ENCODE peak calls at places on chromosomes 11 and 22, in four cellular contexts. One of them, this sample, is unnamed.
A peak's percentile ranks its signal among the peaks of the same experiment; 100 is the strongest.

GRCh38 chr11:69664901-69665300 is 10.3 kb downstream of the LTO1 start:
- DNase-seq in HepG2: no peak
- DNase-seq in GM12878: no peak
- DNase-seq in K562: no peak
- DNase-seq in this sample: no peak

GRCh38 chr22:45185718-45186511 is 22.2 kb downstream of the NUP50 start:
- DNase-seq in GM12878: no peak
- DNase-seq in HepG2: no peak
- DNase-seq in K562: no peak
- DNase-seq in this sample: no peak

GRCh38 chr11:132744771-132745170 is 787.5 kb downstream of the OPCML start:
- DNase-seq in K562: no peak
- DNase-seq in HepG2: no peak
- DNase-seq in GM12878: no peak
- DNase-seq in this sample: no peak

GRCh38 chr11:94674005-94674491 is 94.1 kb upstream of the AMOTL1 start:
- DNase-seq in HepG2: no peak
- DNase-seq in GM12878: no peak
- DNase-seq in K562: no peak
- DNase-seq in this sample: no peak

GRCh38 chr11:60905551-60906113 is 753 bp downstream of the PRPF19 start:
- DNase-seq in HepG2: peak; percentile 36
- DNase-seq in K562: peak; percentile 42
- DNase-seq in GM12878: no peak
- DNase-seq in this sample: no peak

GRCh38 chr11:95358516-95359322 is 127.7 kb upstream of the SESN3 start:
- DNase-seq in GM12878: no peak
- DNase-seq in HepG2: no peak
- DNase-seq in K562: no peak
- DNase-seq in this sample: no peak

GRCh38 chr11:58880166-58880565 is 35.7 kb upstream of the GLYATL2 start:
- DNase-seq in GM12878: no peak
- DNase-seq in HepG2: no peak
- DNase-seq in K562: no peak
- DNase-seq in this sample: no peak

GRCh38 chr11:128412847-128413791 is 174.2 kb downstream of the ETS1 start:
- DNase-seq in K562: no peak
- DNase-seq in GM12878: peak; percentile 82
- DNase-seq in HepG2: no peak
- DNase-seq in this sample: no peak

GRCh38 chr22:38467438-38467903 is 425 bp upstream of the KDELR3 start:
- DNase-seq in K562: peak; percentile 63
- DNase-seq in GM12878: no peak
- DNase-seq in HepG2: no peak
- DNase-seq in this sample: peak; percentile 48

GRCh38 chr11:20097319-20098221 is 62.7 kb downstream of the DBX1 start:
- DNase-seq in HepG2: no peak
- DNase-seq in GM12878: no peak
- DNase-seq in K562: peak; percentile 30
- DNase-seq in this sample: no peak

GRCh38 chr11:21460082-21460481 is 732.8 kb upstream of the ANO5 start:
- DNase-seq in HepG2: no peak
- DNase-seq in K562: no peak
- DNase-seq in GM12878: no peak
- DNase-seq in this sample: no peak

GRCh38 chr11:5712507-5712906 is 22.9 kb downstream of the TRIM22 start:
- DNase-seq in HepG2: no peak
- DNase-seq in GM12878: no peak
- DNase-seq in K562: peak; percentile 14
- DNase-seq in this sample: no peak

GRCh38 chr22:29043906-29044575 is 17.6 kb downstream of the C22orf31 start:
- DNase-seq in K562: no peak
- DNase-seq in GM12878: no peak
- DNase-seq in HepG2: no peak
- DNase-seq in this sample: no peak

GRCh38 chr11:96524475-96524874 is 134.7 kb downstream of the JRKL start:
- DNase-seq in K562: no peak
- DNase-seq in GM12878: no peak
- DNase-seq in HepG2: no peak
- DNase-seq in this sample: no peak

GRCh38 chr22:27317156-27317555 is 484.4 kb downstream of the MN1 start:
- DNase-seq in GM12878: no peak
- DNase-seq in HepG2: no peak
- DNase-seq in K562: no peak
- DNase-seq in this sample: no peak

GRCh38 chr11:120218695-120219033 is 7.8 kb downstream of the OAF start:
- DNase-seq in K562: no peak
- DNase-seq in HepG2: no peak
- DNase-seq in GM12878: no peak
- DNase-seq in this sample: no peak

GRCh38 chr11:121661796-121662508 is 209.2 kb upstream of the SORL1-AS1 start:
- DNase-seq in HepG2: no peak
- DNase-seq in GM12878: no peak
- DNase-seq in K562: no peak
- DNase-seq in this sample: no peak

GRCh38 chr11:104254347-104254746 is 90.4 kb upstream of the PDGFD start:
- DNase-seq in HepG2: peak; percentile 24
- DNase-seq in GM12878: no peak
- DNase-seq in K562: peak; percentile 17
- DNase-seq in this sample: peak; percentile 85

GRCh38 chr11:96145163-96145585 is 197.8 kb downstream of the MAML2 start:
- DNase-seq in GM12878: no peak
- DNase-seq in K562: no peak
- DNase-seq in HepG2: peak; percentile 91
- DNase-seq in this sample: no peak

GRCh38 chr11:11302565-11302964 is 50.5 kb downstream of the CSNK2A3 start:
- DNase-seq in GM12878: no peak
- DNase-seq in HepG2: no peak
- DNase-seq in K562: no peak
- DNase-seq in this sample: no peak

GRCh38 chr11:62832346-62833234 is at the start of gene TEX54:
- DNase-seq in GM12878: no peak
- DNase-seq in K562: no peak
- DNase-seq in HepG2: no peak
- DNase-seq in this sample: no peak

GRCh38 chr11:32487270-32487669 is 51.9 kb upstream of the WT1 start:
- DNase-seq in HepG2: no peak
- DNase-seq in GM12878: no peak
- DNase-seq in K562: peak; percentile 58
- DNase-seq in this sample: peak; percentile 34

GRCh38 chr11:120172921-120173705 is 35.2 kb upstream of the TRIM29 start:
- DNase-seq in HepG2: no peak
- DNase-seq in GM12878: no peak
- DNase-seq in K562: peak; percentile 2
- DNase-seq in this sample: no peak

GRCh38 chr22:48250937-48251530 is 1488.6 kb downstream of the TBC1D22A start:
- DNase-seq in K562: no peak
- DNase-seq in HepG2: no peak
- DNase-seq in GM12878: no peak
- DNase-seq in this sample: no peak

GRCh38 chr11:70880416-70880815 is 372.0 kb downstream of the SHANK2 start:
- DNase-seq in K562: no peak
- DNase-seq in HepG2: no peak
- DNase-seq in GM12878: no peak
- DNase-seq in this sample: no peak

DNA sequence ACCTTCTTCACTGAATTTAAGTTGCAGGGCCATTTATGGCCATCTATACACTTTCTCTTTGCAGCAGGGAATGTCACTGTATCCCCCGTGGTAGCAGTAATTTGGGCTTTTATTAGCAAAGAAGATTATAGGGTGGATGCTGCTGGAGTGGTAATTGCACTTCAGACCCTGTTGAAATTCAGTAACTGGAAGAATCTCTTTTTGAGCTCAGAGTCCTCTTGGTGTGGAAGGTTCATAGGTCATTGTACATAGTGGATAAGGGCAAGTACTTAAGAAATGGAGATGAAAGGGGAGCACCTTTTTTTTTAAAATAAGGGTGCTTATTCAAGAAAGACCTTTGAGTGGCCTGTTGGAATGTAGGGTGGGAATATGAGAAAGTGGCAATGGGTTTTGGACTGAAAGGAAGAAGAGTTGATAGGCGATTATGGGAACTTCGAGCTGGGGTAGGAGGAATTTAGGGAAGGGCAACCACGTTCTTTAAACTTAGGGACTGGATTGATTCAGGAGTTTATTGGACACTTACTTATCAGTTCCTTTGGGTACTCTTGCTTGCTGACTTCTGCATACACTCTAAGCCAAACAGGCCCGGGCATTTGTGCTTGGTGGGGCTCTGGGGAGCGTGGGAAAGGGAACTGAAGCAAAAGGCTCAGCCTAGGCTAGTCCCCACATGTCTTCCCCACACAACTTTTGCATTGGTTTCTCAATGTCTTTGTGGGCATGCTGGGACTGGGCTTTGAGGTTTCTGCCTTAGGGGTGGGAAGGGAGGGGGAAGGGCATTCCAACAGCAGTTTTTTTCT is 26.5 kb downstream of the CTNND1 start:
- DNase-seq in K562: no peak
- DNase-seq in GM12878: peak; percentile 70
- DNase-seq in HepG2: peak; percentile 32
- DNase-seq in this sample: peak; percentile 31
- TF ChIP-seq TCF7 in K562: no peak
- TF ChIP-seq TCF7 in GM12878: no peak
- TF ChIP-seq TCF7 in HepG2: no peak
- TF ChIP-seq TCF7 in this sample: no peak

GRCh38 chr11:118641463-118642019 is 34.1 kb downstream of the PHLDB1 start:
- DNase-seq in K562: no peak
- DNase-seq in GM12878: no peak
- DNase-seq in HepG2: no peak
- DNase-seq in this sample: no peak

GRCh38 chr11:118643142-118643994 is 36.0 kb downstream of the PHLDB1 start:
- DNase-seq in K562: peak; percentile 25
- DNase-seq in HepG2: no peak
- DNase-seq in GM12878: no peak
- DNase-seq in this sample: no peak

GRCh38 chr11:118639899-118640298 is 32.5 kb downstream of the PHLDB1 start:
- DNase-seq in GM12878: no peak
- DNase-seq in K562: no peak
- DNase-seq in HepG2: no peak
- DNase-seq in this sample: no peak

GRCh38 chr11:118638726-118639125 is 31.3 kb downstream of the PHLDB1 start:
- DNase-seq in HepG2: no peak
- DNase-seq in GM12878: no peak
- DNase-seq in K562: no peak
- DNase-seq in this sample: no peak

DNA sequence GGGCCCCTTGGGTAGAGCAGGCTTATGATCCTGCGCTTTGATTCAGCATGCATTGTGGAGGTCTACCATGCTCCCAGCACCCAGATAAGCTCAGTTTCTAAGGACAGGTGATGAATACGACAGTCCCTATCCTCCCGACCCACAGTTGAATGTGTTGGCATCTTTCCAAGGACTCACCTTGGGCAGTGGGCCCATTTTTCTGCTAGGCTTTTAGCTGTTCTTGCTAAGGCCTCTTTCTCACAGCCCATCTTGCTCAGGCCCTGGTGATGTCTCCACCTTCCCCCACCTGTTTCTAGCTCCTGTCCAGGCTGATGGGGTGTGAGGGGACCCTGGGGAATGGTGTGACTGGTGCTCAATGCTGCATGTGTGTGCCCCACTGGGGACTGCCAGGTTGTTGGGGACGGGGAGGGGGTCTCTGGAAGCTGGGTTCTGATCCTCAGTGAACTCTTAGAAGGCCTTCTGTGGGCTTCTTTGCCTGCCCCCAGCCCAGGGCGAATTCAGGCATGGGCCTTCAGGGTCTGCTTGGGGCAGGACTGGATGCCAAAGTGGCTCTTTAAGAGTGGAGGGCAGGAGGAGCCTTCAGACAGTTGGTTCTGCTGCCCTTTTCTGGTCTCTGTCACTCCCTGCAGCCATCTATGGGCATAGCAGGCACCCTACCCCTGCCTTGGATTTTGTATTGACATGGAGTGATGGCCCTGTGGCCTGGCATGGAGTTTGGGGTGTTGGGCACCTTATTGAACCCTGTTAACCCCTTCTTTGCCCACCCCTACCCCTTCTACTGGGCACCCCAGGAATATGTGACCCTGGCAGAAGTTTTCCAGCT is 33.1 kb downstream of the PHLDB1 start:
- DNase-seq in K562: no peak
- DNase-seq in HepG2: no peak
- DNase-seq in GM12878: no peak
- DNase-seq in this sample: no peak
- TF ChIP-seq TCF7 in K562: no peak
- TF ChIP-seq TCF7 in HepG2: no peak
- TF ChIP-seq TCF7 in GM12878: no peak
- TF ChIP-seq TCF7 in this sample: no peak

GRCh38 chr22:39545310-39546063 is 12.9 kb upstream of the RPS19BP1 start:
- DNase-seq in GM12878: no peak
- DNase-seq in HepG2: no peak
- DNase-seq in K562: peak; percentile 49
- DNase-seq in this sample: peak; percentile 82
- TF ChIP-seq TCF7 in GM12878: no peak
- TF ChIP-seq TCF7 in HepG2: no peak
- TF ChIP-seq TCF7 in K562: no peak
- TF ChIP-seq TCF7 in this sample: peak; percentile 88

DNA sequence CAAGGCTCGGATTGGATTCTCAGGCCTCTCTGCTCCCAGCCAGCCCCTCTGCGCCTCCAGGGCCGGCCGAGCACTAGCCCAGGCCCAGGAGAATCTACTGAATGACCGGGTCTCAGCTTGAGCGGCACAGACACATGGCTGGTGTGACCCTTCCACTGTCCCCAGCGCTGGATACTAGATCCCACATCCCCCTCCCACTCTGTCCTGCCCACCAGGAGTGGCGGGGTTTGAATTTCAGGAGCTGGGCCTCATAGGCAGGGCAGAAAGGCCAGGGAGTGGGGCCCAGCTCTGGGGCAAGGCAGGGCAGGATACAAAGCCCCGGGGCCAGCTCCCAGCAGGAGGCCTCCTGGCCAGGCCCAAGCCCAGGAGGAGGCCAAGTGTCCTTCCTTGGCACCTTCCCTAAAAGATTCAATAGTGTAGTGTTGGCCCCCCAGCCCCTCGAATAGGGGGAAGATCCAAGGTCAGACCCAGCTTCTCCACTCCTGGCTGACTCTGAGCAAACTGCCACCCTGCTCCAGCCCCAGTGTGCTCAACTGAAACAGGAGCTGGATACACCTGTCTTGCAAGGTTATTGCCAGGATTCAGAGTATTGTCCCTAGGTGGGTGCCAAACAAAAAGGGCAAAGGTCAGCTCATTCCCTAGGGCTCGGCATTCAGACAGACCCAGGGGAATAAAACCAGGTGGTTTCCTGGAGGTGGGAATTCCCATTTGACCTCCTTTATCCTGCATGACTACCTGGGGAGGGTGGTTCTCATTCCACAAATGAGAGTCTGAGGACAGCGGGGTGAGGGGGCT is 22.5 kb upstream of the TCF20 start:
- DNase-seq in GM12878: no peak
- DNase-seq in K562: no peak
- DNase-seq in HepG2: no peak
- DNase-seq in this sample: no peak
- TF ChIP-seq TCF7 in GM12878: no peak
- TF ChIP-seq TCF7 in K562: no peak
- TF ChIP-seq TCF7 in HepG2: no peak
- TF ChIP-seq TCF7 in this sample: no peak

GRCh38 chr11:102615077-102615893 is 9.8 kb downstream of the MMP20 start:
- DNase-seq in GM12878: no peak
- DNase-seq in HepG2: peak; percentile 82
- DNase-seq in K562: no peak
- DNase-seq in this sample: no peak
- TF ChIP-seq TCF7 in GM12878: no peak
- TF ChIP-seq TCF7 in HepG2: no peak
- TF ChIP-seq TCF7 in K562: no peak
- TF ChIP-seq TCF7 in this sample: no peak